ENCODE peak calls at places on chromosomes 11 and 22, in four cellular contexts. O is A549, I is tibial nerve, V is body of pancreas. W is an unnamed sample.

GRCh38 chr22:23301591-23301990 is 121.3 kb downstream of the BCR start:
- DNase-seq in O (no peak), I (no peak), V (no peak), W (no peak)

GRCh38 chr22:24209016-24209415 is 27.7 kb downstream of the SUSD2 start:
- DNase-seq in O (no peak), I (no peak), V (no peak), W (no peak)

GRCh38 chr11:62545437-62546243 is 966 bp downstream of the AHNAK start:
- DNase-seq in O (peak; percentile 89), I (peak; percentile 93), V (peak; percentile 82), W (no peak)

GRCh38 chr11:111829185-111829968 is 42.0 kb downstream of the ALG9 start:
- DNase-seq in O (no peak), I (no peak), V (no peak), W (no peak)

GRCh38 chr11:20050551-20051333 is 109.5 kb downstream of the DBX1 start:
- DNase-seq in O (no peak), I (no peak), V (no peak), W (no peak)

GRCh38 chr11:72394456-72394855 is 39.9 kb downstream of the CLPB start:
- DNase-seq in O (no peak), I (no peak), V (no peak), W (no peak)

GRCh38 chr11:72958790-72959189 is 144.6 kb downstream of the ATG16L2 start:
- DNase-seq in O (no peak), I (no peak), V (no peak), W (no peak)

GRCh38 chr11:79062814-79063762 is 377.7 kb downstream of the TENM4 start:
- DNase-seq in O (peak; percentile 68), I (no peak), V (peak; percentile 38), W (no peak)

GRCh38 chr11:4607111-4607510 is 920 bp downstream of the TRIM68 start:
- DNase-seq in O (no peak), I (no peak), V (no peak), W (no peak)

GRCh38 chr11:134330611-134331564 is 900 bp upstream of the GLB1L2 start:
- DNase-seq in O (no peak), I (no peak), V (no peak), W (no peak)
- TF ChIP-seq POLR2A in O (no peak), I (no peak), V (no peak), W (no peak)

GRCh38 chr22:50474711-50475651 is at the start of gene SBF1:
- DNase-seq in O (peak; percentile 86), I (peak; percentile 83), V (peak; percentile 93), W (peak; percentile 43)
- TF ChIP-seq POLR2A in O (peak; percentile 69), I (peak; percentile 93), V (peak; percentile 61), W (peak; percentile 80)

DNA sequence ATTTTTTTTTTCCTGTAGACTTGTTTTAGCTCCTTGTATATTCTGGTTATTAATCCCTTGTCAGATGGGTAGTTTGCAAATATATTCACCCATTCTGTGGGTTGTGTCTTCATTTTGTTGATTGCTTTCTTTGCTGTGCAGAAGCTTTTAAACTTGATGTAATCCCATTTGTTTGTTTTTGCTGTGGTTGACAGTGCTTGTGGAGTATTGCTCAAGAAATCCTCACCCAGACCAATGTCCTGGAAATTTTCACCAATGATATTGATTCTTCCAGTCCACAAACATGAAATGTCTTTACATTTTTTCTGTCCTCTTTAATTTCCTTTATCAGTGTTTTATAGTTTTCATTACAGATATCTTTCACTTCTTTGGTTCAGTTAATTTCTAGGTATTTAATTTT is 55.6 kb upstream of the MRGPRX1 start:
- DNase-seq in O (no peak), I (no peak), V (no peak), W (no peak)
- TF ChIP-seq POLR2A in O (no peak), I (no peak), V (no peak), W (no peak)

GRCh38 chr11:70597751-70598377 is 199.5 kb downstream of the CTTN start:
- DNase-seq in O (no peak), I (no peak), V (no peak), W (no peak)
- TF ChIP-seq POLR2A in O (no peak), I (no peak), V (no peak), W (no peak)

DNA sequence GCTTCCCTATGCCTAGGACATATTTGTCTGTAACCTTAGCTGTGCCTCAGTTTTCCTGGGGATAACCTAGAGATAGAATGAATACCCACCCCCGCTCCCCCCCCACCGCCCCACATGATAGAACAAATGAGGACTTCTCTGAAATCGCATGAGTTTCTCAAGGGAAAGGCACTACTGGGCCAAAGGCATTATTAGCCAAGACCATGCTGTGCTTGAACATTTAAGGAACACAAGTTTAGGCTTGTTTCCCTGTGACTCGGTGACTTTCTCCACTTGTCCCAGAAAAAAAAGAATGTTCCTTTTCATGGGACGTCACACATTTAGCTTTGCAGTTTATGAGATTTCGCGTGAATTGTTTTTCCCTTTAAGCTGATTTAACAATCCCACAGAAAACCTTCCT is 51.4 kb upstream of the CRTAM start:
- DNase-seq in O (no peak), I (peak; percentile 22), V (no peak), W (no peak)
- TF ChIP-seq POLR2A in O (no peak), I (no peak), V (no peak), W (no peak)

GRCh38 chr11:96389604-96390402 is at the start of the genes CCDC82 and JRKL:
- DNase-seq in O (peak; percentile 66), I (peak; percentile 96), V (peak; percentile 98), W (peak; percentile 88)
- TF ChIP-seq POLR2A in O (peak; percentile 58), I (peak; percentile 95), V (peak; percentile 93), W (peak; percentile 93)

W was measured in esophagus squamous epithelium.